ENCODE peak calls at places on chromosomes 2 and 18, in five cellular contexts. T, O, V, R and J are unnamed samples.

GRCh38 chr2:72755647-72756423 is 70.0 kb downstream of the EXOC6B start:
- DNase-seq in T (no peak), V (no peak), O (no peak), R (no peak), J (no peak)

GRCh38 chr2:7777668-7778067 is 860.5 kb downstream of the RNF144A start:
- DNase-seq in T (no peak), V (no peak), R (no peak), O (no peak), J (no peak)

GRCh38 chr2:66897181-66897580 is 462.3 kb downstream of the MEIS1 start:
- DNase-seq in V (no peak), R (no peak), T (no peak), O (no peak), J (no peak)

GRCh38 chr2:199459286-199460100 is 1.8 kb upstream of the SATB2 start:
- DNase-seq in O (peak; percentile 95), V (peak; percentile 58), R (peak; percentile 86), T (peak; percentile 60), J (peak; percentile 73)

GRCh38 chr18:58993260-58993659 is 128.6 kb downstream of the ZNF532 start:
- DNase-seq in T (no peak), V (no peak), R (no peak), O (no peak), J (no peak)

GRCh38 chr2:196586511-196586991 is 53.0 kb upstream of the CCDC150 start:
- DNase-seq in R (no peak), O (no peak), V (no peak), T (no peak), J (no peak)

GRCh38 chr2:186484062-186484735 is 1.9 kb upstream of the ZC3H15 start:
- DNase-seq in R (no peak), O (no peak), T (no peak), V (no peak), J (no peak)

GRCh38 chr2:201149064-201149820 is 33.3 kb downstream of the CFLAR start:
- DNase-seq in R (no peak), V (no peak), T (no peak), O (no peak), J (no peak)

GRCh38 chr2:231640646-231641111 is 48.0 kb downstream of the TEX44 start:
- DNase-seq in R (peak; percentile 68), O (no peak), T (no peak), V (no peak), J (no peak)

GRCh38 chr18:74060511-74061028 is 87.1 kb downstream of the FBXO15 start:
- DNase-seq in R (no peak), T (no peak), V (no peak), O (no peak), J (no peak)

GRCh38 chr18:1483386-1483785 is 578.7 kb downstream of the ADCYAP1 start:
- DNase-seq in T (no peak), O (no peak), V (no peak), R (no peak), J (no peak)

GRCh38 chr2:637804-638203 is 39.4 kb downstream of the TMEM18 start:
- DNase-seq in R (no peak), T (no peak), O (no peak), V (no peak), J (no peak)

GRCh38 chr2:36178384-36178783 is 177.2 kb upstream of the CRIM1 start:
- DNase-seq in V (no peak), T (no peak), R (no peak), O (no peak), J (no peak)

GRCh38 chr2:106792671-106793070 is 93.3 kb downstream of the ST6GAL2 start:
- DNase-seq in V (no peak), O (no peak), T (no peak), R (no peak), J (no peak)

GRCh38 chr2:127080226-127080940 is 26.6 kb downstream of the BIN1 start:
- DNase-seq in R (no peak), V (no peak), O (no peak), T (peak; percentile 28), J (no peak)

GRCh38 chr2:212032536-212033219 is 505.9 kb downstream of the ERBB4 start:
- DNase-seq in O (no peak), T (no peak), R (no peak), V (no peak), J (no peak)

GRCh38 chr2:38517284-38517683 is 85.4 kb downstream of the HNRNPLL start:
- DNase-seq in T (no peak), V (no peak), R (no peak), O (no peak), J (no peak)

GRCh38 chr2:28617502-28618184 is 121.8 kb downstream of the PLB1 start:
- DNase-seq in T (no peak), V (no peak), O (no peak), R (no peak), J (no peak)
- TF ChIP-seq CTCF in T (no peak), V (no peak), O (no peak), R (no peak), J (no peak)

DNA sequence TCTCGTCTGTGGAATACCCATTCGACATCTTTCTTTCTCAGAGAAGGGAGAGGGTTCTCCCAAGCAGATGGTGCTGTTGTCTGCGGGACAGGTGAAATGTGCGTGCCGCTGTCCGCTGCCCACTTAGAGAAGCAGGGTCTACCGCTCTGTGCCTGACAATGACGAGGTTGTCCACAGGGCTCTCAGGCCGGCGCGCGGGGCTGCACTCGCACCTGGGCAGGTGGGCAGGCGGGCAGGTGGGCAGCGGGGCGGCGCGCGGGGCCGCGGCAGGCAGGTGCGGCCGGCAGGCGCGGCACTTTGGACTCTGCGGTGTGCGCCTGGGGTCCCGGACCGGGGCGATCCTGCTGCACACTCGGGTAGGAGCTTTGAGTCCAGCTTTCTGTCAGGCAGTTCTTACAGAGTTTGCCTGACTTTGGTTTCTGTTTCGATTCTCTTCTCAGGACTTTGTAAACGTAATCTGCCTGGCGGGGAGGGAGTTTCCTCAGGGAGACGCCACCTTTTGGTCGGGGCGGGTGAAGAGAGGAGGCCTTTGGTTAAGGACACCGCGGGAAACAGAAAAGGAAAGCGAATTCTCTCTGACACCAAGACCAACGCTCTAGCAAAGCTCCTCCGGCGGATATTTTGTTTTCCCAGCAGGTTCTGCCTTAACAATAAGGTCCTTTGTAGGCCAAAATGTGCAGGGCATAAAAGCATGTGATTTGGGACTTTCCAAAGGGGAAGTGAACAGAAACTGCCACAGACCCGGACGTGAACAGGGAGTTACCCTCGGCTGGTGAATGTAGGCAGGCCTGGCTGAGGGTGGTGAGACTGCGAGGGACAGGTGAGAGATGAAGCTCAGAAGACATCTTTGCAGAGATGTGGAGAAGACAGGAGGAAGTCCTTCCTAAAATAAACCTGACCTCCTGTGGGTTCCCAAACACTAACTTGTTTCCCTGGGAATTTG is at the start of gene IFIH1:
- DNase-seq in T (peak; percentile 80), R (peak; percentile 86), O (no peak), V (peak; percentile 86), J (peak; percentile 92)
- TF ChIP-seq CTCF in T (no peak), R (peak; percentile 15), O (no peak), V (peak; percentile 25), J (peak; percentile 6)

DNA sequence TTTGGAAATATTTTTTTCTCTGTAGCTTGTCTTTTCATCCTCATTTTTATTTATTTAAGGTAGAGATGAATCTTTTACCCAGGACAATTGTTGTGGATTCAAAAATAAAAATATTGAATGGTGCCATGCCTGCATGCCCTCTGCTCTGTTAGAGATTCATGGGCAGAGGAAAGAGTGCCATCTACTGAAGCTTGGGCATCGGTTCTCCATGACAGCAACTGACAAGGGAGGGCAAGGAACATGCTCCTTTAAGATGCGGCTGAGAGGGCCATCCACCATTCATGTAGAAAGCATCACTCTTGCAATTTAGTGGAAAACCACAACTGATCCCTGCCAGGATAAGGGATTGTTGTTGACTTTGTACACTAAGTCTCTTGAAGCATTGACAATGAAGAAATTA is 79.9 kb downstream of the PARD3B start:
- DNase-seq in T (no peak), R (no peak), V (no peak), O (no peak), J (no peak)
- TF ChIP-seq CTCF in T (peak; percentile 51), R (no peak), V (no peak), O (no peak), J (no peak)

GRCh38 chr2:209463835-209464234 is 40.0 kb downstream of the MAP2 start:
- DNase-seq in V (no peak), T (no peak), R (no peak), O (no peak), J (no peak)

GRCh38 chr2:209458018-209458979 is 34.5 kb downstream of the MAP2 start:
- DNase-seq in R (no peak), V (no peak), T (no peak), O (no peak), J (no peak)

GRCh38 chr2:209459359-209459758 is 35.5 kb downstream of the MAP2 start:
- DNase-seq in T (no peak), R (no peak), O (no peak), V (no peak), J (no peak)

GRCh38 chr2:209460151-209460761 is 36.4 kb downstream of the MAP2 start:
- DNase-seq in O (no peak), R (no peak), V (no peak), T (no peak), J (no peak)

GRCh38 chr2:209463226-209463625 is 39.4 kb downstream of the MAP2 start:
- DNase-seq in R (no peak), T (no peak), V (no peak), O (no peak), J (no peak)
- TF ChIP-seq CTCF in R (no peak), T (no peak), V (no peak), O (peak; percentile 35), J (no peak)

DNA sequence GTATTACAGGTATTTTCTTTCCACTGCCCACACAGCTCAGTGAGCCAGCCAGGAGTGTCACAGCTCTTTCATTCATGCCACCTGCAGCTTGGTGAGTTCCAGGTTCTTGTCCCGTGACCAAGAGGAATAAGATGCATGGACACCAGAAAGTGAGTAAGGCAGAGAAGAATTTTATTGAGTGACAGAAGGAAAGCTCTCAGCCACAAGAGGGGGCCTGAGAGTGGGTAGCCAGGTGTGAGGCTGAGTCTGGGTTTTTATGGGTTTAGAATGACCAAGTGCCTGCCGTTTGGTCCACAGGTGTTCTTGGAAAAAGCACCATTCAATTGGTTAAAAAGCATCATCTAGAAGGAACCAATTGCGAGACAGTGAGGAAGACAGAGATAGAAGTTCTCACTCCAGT is 1097.1 kb upstream of the SLC39A10 start:
- DNase-seq in T (no peak), O (no peak), V (no peak), R (no peak), J (no peak)
- TF ChIP-seq CTCF in T (no peak), O (no peak), V (no peak), R (no peak), J (no peak)